ENCODE peak calls at places on chromosomes 11 and 22, in four cellular contexts. R, K, Z and V are unnamed samples.

GRCh38 chr11:107882095-107882820 is 23.7 kb upstream of the SLC35F2 start:
- DNase-seq in R (no peak), K (no peak), Z (no peak), V (no peak)

GRCh38 chr11:126181939-126182730 is 29.3 kb downstream of the RPUSD4 start:
- DNase-seq in R (peak), K (no peak), Z (no peak), V (no peak)

GRCh38 chr22:38172489-38173155 is 9.0 kb downstream of the PLA2G6 start:
- DNase-seq in R (peak), K (peak), Z (peak), V (peak)

GRCh38 chr11:20639688-20640087 is 29.7 kb upstream of the NELL1 start:
- DNase-seq in R (no peak), K (no peak), Z (no peak), V (no peak)

GRCh38 chr11:96331556-96332168 is 11.3 kb downstream of the MAML2 start:
- DNase-seq in R (no peak), K (no peak), Z (no peak), V (no peak)

GRCh38 chr11:61295596-61295926 is 445 bp upstream of the VWCE start:
- DNase-seq in R (no peak), K (no peak), Z (no peak), V (no peak)

GRCh38 chr11:111308140-111308539 is 9.8 kb downstream of the POU2AF3 start:
- DNase-seq in R (no peak), K (peak), Z (peak), V (peak)

GRCh38 chr11:114448749-114449484 is 9.7 kb downstream of the REXO2 start:
- DNase-seq in R (no peak), K (no peak), Z (no peak), V (no peak)

GRCh38 chr22:24133187-24133965 is 47.9 kb upstream of the SUSD2 start:
- DNase-seq in R (no peak), K (no peak), Z (no peak), V (no peak)

GRCh38 chr11:105211806-105212531 is 72.4 kb upstream of the CARD18 start:
- DNase-seq in R (no peak), K (no peak), Z (no peak), V (no peak)

GRCh38 chr11:30346068-30346688 is 23.3 kb downstream of the ARL14EP start:
- DNase-seq in R (no peak), K (peak), Z (peak), V (peak)

GRCh38 chr22:39732625-39733024 is 160.9 kb downstream of the ENTHD1 start:
- DNase-seq in R (no peak), K (no peak), Z (no peak), V (no peak)

GRCh38 chr11:6377902-6378694 is 12.2 kb upstream of the SMPD1 start:
- DNase-seq in R (no peak), K (no peak), Z (no peak), V (no peak)

GRCh38 chr11:81033779-81034550 is 1593.1 kb upstream of the TENM4 start:
- DNase-seq in R (no peak), K (no peak), Z (no peak), V (no peak)